ENCODE peak calls at places on chromosomes 12 and 14, in six cellular contexts. One of them, this sample, is unnamed. For H3K27me3, the result is how much of the 10 kb centered on the place peaks cover.

GRCh38 chr14:100883789-100884101 is 19.8 kb downstream of the RTL1 start:
- DNase-seq in SK-N-SH: no peak
- DNase-seq in K562: no peak
- DNase-seq in GM12878: no peak
- DNase-seq in HepG2: no peak
- DNase-seq in H1: no peak
- DNase-seq in this sample: no peak

GRCh38 chr14:49673586-49673985 is 14.4 kb downstream of the POLE2 start:
- DNase-seq in H1: no peak
- DNase-seq in K562: no peak
- DNase-seq in SK-N-SH: no peak
- DNase-seq in GM12878: no peak
- DNase-seq in HepG2: no peak
- DNase-seq in this sample: no peak

GRCh38 chr12:91381309-91381804 is 198.7 kb upstream of the DCN start:
- DNase-seq in HepG2: no peak
- DNase-seq in GM12878: peak
- DNase-seq in SK-N-SH: peak
- DNase-seq in H1: peak
- DNase-seq in K562: no peak
- DNase-seq in this sample: no peak

GRCh38 chr14:69703047-69704046 is 63.6 kb upstream of the SRSF5 start:
- DNase-seq in GM12878: no peak
- DNase-seq in K562: no peak
- DNase-seq in H1: no peak
- DNase-seq in SK-N-SH: no peak
- DNase-seq in HepG2: peak
- DNase-seq in this sample: peak

GRCh38 chr14:102043251-102044025 is 43.4 kb downstream of the HSP90AA1 start:
- DNase-seq in H1: no peak
- DNase-seq in HepG2: no peak
- DNase-seq in GM12878: no peak
- DNase-seq in SK-N-SH: no peak
- DNase-seq in K562: no peak
- DNase-seq in this sample: no peak

GRCh38 chr14:74875941-74876913 is at the start of gene PROX2:
- DNase-seq in HepG2: no peak
- DNase-seq in SK-N-SH: no peak
- DNase-seq in GM12878: no peak
- DNase-seq in H1: no peak
- DNase-seq in K562: no peak
- DNase-seq in this sample: no peak

GRCh38 chr12:89770391-89770790 is 61.8 kb upstream of the ATP2B1 start:
- DNase-seq in HepG2: no peak
- DNase-seq in H1: no peak
- DNase-seq in SK-N-SH: no peak
- DNase-seq in K562: no peak
- DNase-seq in GM12878: no peak
- DNase-seq in this sample: no peak

GRCh38 chr12:80000831-80001230 is 65.9 kb upstream of the PPP1R12A start:
- DNase-seq in SK-N-SH: no peak
- DNase-seq in HepG2: no peak
- DNase-seq in K562: no peak
- DNase-seq in H1: no peak
- DNase-seq in GM12878: no peak
- DNase-seq in this sample: no peak

GRCh38 chr14:93950948-93951668 is 24.0 kb downstream of the FAM181A start:
- DNase-seq in GM12878: no peak
- DNase-seq in K562: no peak
- DNase-seq in HepG2: no peak
- DNase-seq in H1: no peak
- DNase-seq in SK-N-SH: no peak
- DNase-seq in this sample: no peak

GRCh38 chr14:99574099-99574880 is 29.7 kb downstream of the CCDC85C start:
- DNase-seq in GM12878: no peak
- DNase-seq in SK-N-SH: peak
- DNase-seq in HepG2: peak
- DNase-seq in K562: no peak
- DNase-seq in H1: peak
- DNase-seq in this sample: no peak

GRCh38 chr12:6182279-6182898 is 17.8 kb upstream of the CD9 start:
- DNase-seq in HepG2: peak
- DNase-seq in H1: no peak
- DNase-seq in GM12878: no peak
- DNase-seq in K562: no peak
- DNase-seq in SK-N-SH: peak
- DNase-seq in this sample: no peak

GRCh38 chr14:55062517-55063351 is 11.3 kb downstream of the MAPK1IP1L start:
- DNase-seq in HepG2: no peak
- DNase-seq in H1: no peak
- DNase-seq in GM12878: no peak
- DNase-seq in K562: no peak
- DNase-seq in SK-N-SH: no peak
- DNase-seq in this sample: no peak

GRCh38 chr12:65798903-65799302 is 25.4 kb upstream of the HMGA2 start:
- DNase-seq in H1: no peak
- DNase-seq in K562: no peak
- DNase-seq in HepG2: no peak
- DNase-seq in SK-N-SH: no peak
- DNase-seq in GM12878: no peak
- DNase-seq in this sample: no peak

GRCh38 chr14:101823511-101824120 is 62.1 kb downstream of the PPP2R5C start:
- DNase-seq in SK-N-SH: no peak
- DNase-seq in GM12878: peak
- DNase-seq in H1: no peak
- DNase-seq in HepG2: no peak
- DNase-seq in K562: no peak
- DNase-seq in this sample: no peak

GRCh38 chr12:120367924-120368788 is 808 bp downstream of the MSI1 start:
- DNase-seq in GM12878: no peak
- DNase-seq in HepG2: no peak
- DNase-seq in SK-N-SH: peak
- DNase-seq in H1: no peak
- DNase-seq in K562: no peak
- DNase-seq in this sample: no peak

GRCh38 chr14:61557262-61557661 is 138.1 kb upstream of the HIF1A start:
- DNase-seq in SK-N-SH: no peak
- DNase-seq in GM12878: no peak
- DNase-seq in K562: no peak
- DNase-seq in HepG2: no peak
- DNase-seq in H1: no peak
- DNase-seq in this sample: no peak

GRCh38 chr12:68293347-68293746 is 38.8 kb downstream of the MDM1 start:
- DNase-seq in GM12878: no peak
- DNase-seq in HepG2: no peak
- DNase-seq in SK-N-SH: no peak
- DNase-seq in H1: no peak
- DNase-seq in K562: no peak
- DNase-seq in this sample: no peak

GRCh38 chr12:5073838-5074237 is 30.2 kb downstream of the KCNA5 start:
- DNase-seq in HepG2: no peak
- DNase-seq in H1: no peak
- DNase-seq in K562: peak
- DNase-seq in SK-N-SH: peak
- DNase-seq in GM12878: no peak
- DNase-seq in this sample: no peak

GRCh38 chr12:91590991-91591987 is 408.7 kb upstream of the DCN start:
- DNase-seq in HepG2: no peak
- DNase-seq in H1: no peak
- DNase-seq in GM12878: no peak
- DNase-seq in K562: no peak
- DNase-seq in SK-N-SH: no peak
- DNase-seq in this sample: no peak

GRCh38 chr12:24909667-24910066 is 39.2 kb downstream of the BCAT1 start:
- DNase-seq in GM12878: no peak
- DNase-seq in H1: no peak
- DNase-seq in HepG2: no peak
- DNase-seq in K562: no peak
- DNase-seq in SK-N-SH: no peak
- DNase-seq in this sample: no peak

GRCh38 chr14:69005432-69006148 is 26.5 kb upstream of the ACTN1 start:
- DNase-seq in GM12878: no peak
- DNase-seq in HepG2: peak
- DNase-seq in K562: no peak
- DNase-seq in SK-N-SH: peak
- DNase-seq in H1: no peak
- DNase-seq in this sample: no peak

DNA sequence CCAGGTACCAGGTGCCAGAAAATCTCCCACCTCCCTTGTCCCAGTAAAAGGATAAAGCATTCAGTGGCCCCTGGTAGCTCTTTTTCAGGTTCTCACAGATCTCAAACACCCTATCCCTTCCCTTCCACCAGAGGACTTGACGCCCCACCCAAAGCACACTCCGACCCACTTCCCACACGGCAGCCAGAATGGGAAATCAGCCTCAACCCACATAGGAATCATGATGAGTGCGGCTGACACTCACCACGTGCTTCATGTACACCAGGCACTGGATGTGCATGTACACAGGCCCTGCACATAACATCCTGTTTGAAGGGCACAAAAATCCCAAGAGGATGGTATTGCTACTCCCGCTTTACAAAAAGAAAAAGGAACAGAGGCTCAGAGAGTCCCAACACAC is 71.9 kb downstream of the TBX3 start:
- DNase-seq in K562: no peak
- DNase-seq in HepG2: no peak
- DNase-seq in GM12878: no peak
- DNase-seq in SK-N-SH: no peak
- DNase-seq in H1: no peak
- DNase-seq in this sample: no peak
- TF ChIP-seq GABPA in K562: no peak
- TF ChIP-seq GABPA in HepG2: no peak
- TF ChIP-seq GABPA in GM12878: no peak
- TF ChIP-seq GABPA in SK-N-SH: no peak
- TF ChIP-seq GABPA in H1: no peak
- TF ChIP-seq GABPA in this sample: no peak

GRCh38 chr14:38524636-38525403 is 268.9 kb upstream of the CLEC14A start:
- DNase-seq in GM12878: no peak
- DNase-seq in K562: no peak
- DNase-seq in SK-N-SH: no peak
- DNase-seq in HepG2: no peak
- DNase-seq in H1: no peak
- DNase-seq in this sample: no peak
- H3K27me3 ChIP-seq in GM12878: under half
- H3K27me3 ChIP-seq in K562: under half
- H3K27me3 ChIP-seq in SK-N-SH: under half
- H3K27me3 ChIP-seq in HepG2: under half
- H3K27me3 ChIP-seq in H1: under half
- H3K27me3 ChIP-seq in this sample: under half

DNA sequence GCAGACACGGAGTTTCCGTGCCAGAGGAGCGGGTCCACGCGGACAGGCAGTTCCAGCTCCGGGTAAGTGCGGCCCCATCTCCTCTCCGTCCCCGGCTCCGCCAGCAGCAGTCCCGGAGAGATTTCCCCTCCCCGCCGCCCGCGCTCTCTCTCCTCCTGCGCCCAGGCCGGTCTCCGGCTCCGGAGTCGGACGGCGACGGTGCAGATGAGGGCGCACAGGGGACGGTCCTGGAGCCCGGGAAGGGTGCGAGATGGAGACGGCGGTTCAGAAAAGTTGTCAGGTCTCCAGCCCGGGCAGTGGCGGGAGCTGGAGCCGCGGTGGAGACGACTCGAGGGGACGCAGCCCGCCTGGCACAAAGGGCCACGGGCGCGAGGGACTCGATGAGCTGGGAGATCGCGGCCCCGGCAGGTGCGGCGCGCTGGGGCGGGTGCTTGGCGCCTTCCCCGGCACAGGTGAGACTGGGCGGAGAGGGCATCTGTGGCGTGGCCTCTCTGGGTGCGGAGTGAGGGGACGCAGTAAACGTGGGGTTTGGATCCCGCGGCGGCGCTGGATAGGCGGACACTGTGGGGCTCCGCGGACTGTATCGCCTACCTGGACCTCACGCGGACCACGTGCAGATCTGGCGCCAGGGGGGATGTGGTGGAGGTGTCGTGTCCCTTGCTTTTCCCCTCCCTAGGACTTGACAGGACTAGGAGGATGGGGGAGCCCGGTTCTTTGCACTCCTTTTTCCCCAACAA is 1540.3 kb upstream of the TMEM132C start:
- DNase-seq in SK-N-SH: peak
- DNase-seq in H1: no peak
- DNase-seq in GM12878: no peak
- DNase-seq in HepG2: no peak
- DNase-seq in K562: no peak
- DNase-seq in this sample: no peak
- H3K4me3 ChIP-seq in SK-N-SH: no peak
- H3K4me3 ChIP-seq in H1: peak
- H3K4me3 ChIP-seq in GM12878: no peak
- H3K4me3 ChIP-seq in HepG2: no peak
- H3K4me3 ChIP-seq in K562: no peak
- H3K4me3 ChIP-seq in this sample: no peak

GRCh38 chr12:52900896-52901714 is 3.8 kb downstream of the KRT8 start:
- DNase-seq in H1: no peak
- DNase-seq in SK-N-SH: no peak
- DNase-seq in HepG2: peak
- DNase-seq in GM12878: no peak
- DNase-seq in K562: no peak
- DNase-seq in this sample: no peak

GRCh38 chr12:52903855-52904508 is 894 bp downstream of the KRT8 start:
- DNase-seq in GM12878: peak
- DNase-seq in SK-N-SH: peak
- DNase-seq in H1: no peak
- DNase-seq in K562: peak
- DNase-seq in HepG2: peak
- DNase-seq in this sample: no peak

GRCh38 chr12:52900166-52900895 is 4.5 kb downstream of the KRT8 start:
- DNase-seq in K562: no peak
- DNase-seq in HepG2: no peak
- DNase-seq in H1: no peak
- DNase-seq in GM12878: no peak
- DNase-seq in SK-N-SH: no peak
- DNase-seq in this sample: no peak

GRCh38 chr12:52903285-52903854 is 1.5 kb downstream of the KRT8 start:
- DNase-seq in GM12878: no peak
- DNase-seq in K562: peak
- DNase-seq in SK-N-SH: peak
- DNase-seq in HepG2: peak
- DNase-seq in H1: peak
- DNase-seq in this sample: no peak

DNA sequence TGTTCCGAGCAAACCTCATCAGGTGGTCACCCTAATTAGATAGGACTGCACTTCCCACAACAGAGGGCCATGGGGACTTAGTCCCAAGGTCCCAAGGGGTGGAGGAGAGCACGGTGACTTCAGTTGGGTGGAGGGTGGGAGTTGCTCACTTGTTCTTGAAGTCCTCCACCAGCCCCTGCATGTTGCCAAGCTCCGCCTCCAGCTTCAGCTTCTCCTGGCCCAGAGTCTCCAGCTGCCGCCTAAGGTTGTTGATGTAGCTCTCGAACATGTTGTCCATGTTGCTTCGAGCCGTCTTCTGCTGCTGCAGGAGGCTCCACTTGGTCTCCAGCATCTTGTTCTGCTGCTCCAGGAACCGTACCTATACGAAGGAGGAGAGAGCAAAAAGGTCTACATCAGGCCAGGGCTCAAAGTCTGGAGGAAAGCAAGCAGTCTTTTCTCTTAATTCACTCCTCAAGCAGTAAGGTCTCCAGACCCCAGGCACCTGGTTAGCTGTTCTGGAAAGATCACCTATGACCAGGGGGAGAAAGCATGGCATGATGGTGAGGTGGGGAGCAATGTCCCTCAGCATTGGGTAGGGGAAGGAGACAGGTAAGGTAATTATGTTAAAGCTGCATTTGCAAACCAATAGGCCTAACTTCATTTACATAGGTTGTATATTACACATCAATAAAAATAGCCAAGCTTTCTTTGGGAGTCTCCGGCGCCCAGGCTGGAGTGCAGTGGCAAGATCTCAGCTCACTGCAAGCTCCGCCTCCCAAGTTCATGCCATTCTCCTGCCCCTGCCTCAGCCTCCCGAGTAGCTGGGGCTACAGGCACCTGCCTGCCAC is 2.9 kb downstream of the KRT8 start:
- DNase-seq in H1: no peak
- DNase-seq in SK-N-SH: no peak
- DNase-seq in HepG2: no peak
- DNase-seq in K562: no peak
- DNase-seq in GM12878: no peak
- DNase-seq in this sample: no peak
- TF ChIP-seq GABPA in H1: no peak
- TF ChIP-seq GABPA in SK-N-SH: no peak
- TF ChIP-seq GABPA in HepG2: no peak
- TF ChIP-seq GABPA in K562: no peak
- TF ChIP-seq GABPA in GM12878: no peak
- TF ChIP-seq GABPA in this sample: no peak